ENCODE peak calls at places on chromosomes 2 and 18, in nine cellular contexts. C, N, R, Q, U, E, X, F and O are unnamed samples.

GRCh38 chr2:867296-867695 is 83.4 kb upstream of the SNTG2 start:
- DNase-seq in C (no peak), N (no peak), R (no peak), Q (no peak), U (no peak), E (no peak), X (peak), F (no peak), O (no peak)

GRCh38 chr18:14959550-14959949 is 211.6 kb downstream of the ANKRD30B start:
- DNase-seq in C (no peak), N (no peak), R (no peak), Q (peak), U (no peak), E (no peak), X (no peak), F (no peak), O (no peak)

GRCh38 chr2:105243961-105244360 is 2.4 kb downstream of the GPR45 start:
- DNase-seq in C (no peak), N (no peak), R (no peak), Q (no peak), U (no peak), E (no peak), X (peak), F (no peak), O (no peak)

GRCh38 chr18:63399300-63399699 is 23.0 kb downstream of the VPS4B start:
- DNase-seq in C (no peak), N (no peak), R (no peak), Q (no peak), U (no peak), E (no peak), X (no peak), F (no peak), O (no peak)

GRCh38 chr2:32011566-32011960 is 755 bp upstream of the MEMO1 start:
- DNase-seq in C (no peak), N (no peak), R (no peak), Q (no peak), U (no peak), E (no peak), X (no peak), F (no peak), O (no peak)

GRCh38 chr2:19901201-19901457 is 654 bp downstream of the TTC32 start:
- DNase-seq in C (no peak), N (no peak), R (no peak), Q (no peak), U (no peak), E (no peak), X (no peak), F (peak), O (no peak)

GRCh38 chr2:231469568-231469920 is 5.3 kb upstream of the NCL start:
- DNase-seq in C (no peak), N (no peak), R (no peak), Q (no peak), U (no peak), E (no peak), X (no peak), F (no peak), O (no peak)

GRCh38 chr2:144331652-144332355 is 188.1 kb downstream of the ZEB2 start:
- DNase-seq in C (no peak), N (peak), R (no peak), Q (no peak), U (no peak), E (peak), X (no peak), F (no peak), O (no peak)

GRCh38 chr2:88735853-88736252 is 44.4 kb downstream of the RPIA start:
- DNase-seq in C (no peak), N (no peak), R (no peak), Q (no peak), U (no peak), E (no peak), X (no peak), F (peak), O (no peak)

GRCh38 chr2:127508621-127509034 is 17.7 kb downstream of the IWS1 start:
- DNase-seq in C (peak), N (no peak), R (peak), Q (no peak), U (no peak), E (peak), X (no peak), F (peak), O (peak)

GRCh38 chr2:96139181-96139758 is 968 bp upstream of the ASTL start:
- DNase-seq in C (no peak), N (no peak), R (no peak), Q (no peak), U (no peak), E (no peak), X (no peak), F (no peak), O (no peak)

GRCh38 chr2:90221300-90221651 is 1529.8 kb downstream of the RPIA start:
- DNase-seq in C (no peak), N (no peak), R (no peak), Q (no peak), U (no peak), E (no peak), X (no peak), F (no peak), O (no peak)

GRCh38 chr18:49725809-49726514 is 87.4 kb downstream of the ACAA2 start:
- DNase-seq in C (no peak), N (no peak), R (peak), Q (peak), U (no peak), E (peak), X (peak), F (peak), O (peak)

GRCh38 chr2:217431577-217432269 is 571.1 kb downstream of the TNS1 start:
- DNase-seq in C (no peak), N (no peak), R (no peak), Q (no peak), U (no peak), E (no peak), X (no peak), F (no peak), O (no peak)

GRCh38 chr2:108304975-108305374 is 16.3 kb downstream of the SULT1C2 start:
- DNase-seq in C (no peak), N (peak), R (no peak), Q (no peak), U (no peak), E (no peak), X (no peak), F (no peak), O (no peak)

GRCh38 chr2:26245231-26245732 is 543 bp downstream of the HADHB start:
- DNase-seq in C (no peak), N (peak), R (peak), Q (no peak), U (peak), E (peak), X (peak), F (peak), O (no peak)

GRCh38 chr18:46431522-46432171 is 225.4 kb downstream of the LOXHD1 start:
- DNase-seq in C (no peak), N (no peak), R (no peak), Q (peak), U (no peak), E (no peak), X (no peak), F (no peak), O (no peak)

GRCh38 chr2:98027535-98027934 is 31.8 kb upstream of the TMEM131 start:
- DNase-seq in C (no peak), N (peak), R (no peak), Q (no peak), U (no peak), E (no peak), X (no peak), F (no peak), O (no peak)

GRCh38 chr2:226135861-226136548 is 663.6 kb downstream of the IRS1 start:
- DNase-seq in C (no peak), N (no peak), R (no peak), Q (no peak), U (no peak), E (no peak), X (no peak), F (no peak), O (no peak)

GRCh38 chr18:37395631-37396030 is 170.0 kb downstream of the CELF4 start:
- DNase-seq in C (no peak), N (no peak), R (no peak), Q (no peak), U (no peak), E (no peak), X (no peak), F (no peak), O (no peak)

GRCh38 chr2:173943139-173943538 is 22.0 kb downstream of the SP3 start:
- DNase-seq in C (no peak), N (no peak), R (no peak), Q (no peak), U (no peak), E (no peak), X (no peak), F (no peak), O (no peak)

GRCh38 chr2:226215902-226216503 is 583.6 kb downstream of the IRS1 start:
- DNase-seq in C (no peak), N (peak), R (peak), Q (no peak), U (peak), E (peak), X (peak), F (peak), O (peak)

GRCh38 chr2:54143780-54144179 is 28.4 kb downstream of the ACYP2 start:
- DNase-seq in C (no peak), N (no peak), R (no peak), Q (no peak), U (no peak), E (no peak), X (no peak), F (no peak), O (no peak)

GRCh38 chr18:70280007-70280925 is 8.6 kb upstream of the SOCS6 start:
- DNase-seq in C (no peak), N (no peak), R (no peak), Q (no peak), U (no peak), E (no peak), X (no peak), F (peak), O (no peak)

GRCh38 chr18:32442575-32442974 is 28.1 kb downstream of the GAREM1 start:
- DNase-seq in C (no peak), N (no peak), R (no peak), Q (no peak), U (no peak), E (no peak), X (no peak), F (no peak), O (no peak)

GRCh38 chr2:156470975-156471583 is 34.9 kb downstream of the GPD2 start:
- DNase-seq in C (no peak), N (no peak), R (no peak), Q (no peak), U (no peak), E (no peak), X (no peak), F (no peak), O (no peak)

GRCh38 chr2:239927424-239927981 is 97.6 kb downstream of the NDUFA10 start:
- DNase-seq in C (no peak), N (no peak), R (peak), Q (no peak), U (peak), E (peak), X (peak), F (peak), O (peak)

GRCh38 chr2:99881901-99882591 is 260.3 kb downstream of the AFF3 start:
- DNase-seq in C (peak), N (no peak), R (peak), Q (no peak), U (no peak), E (peak), X (no peak), F (peak), O (no peak)

GRCh38 chr18:48004577-48004976 is 74.1 kb upstream of the SMAD2 start:
- DNase-seq in C (no peak), N (no peak), R (no peak), Q (no peak), U (no peak), E (no peak), X (no peak), F (no peak), O (no peak)

GRCh38 chr2:35410431-35411061 is 945.0 kb upstream of the CRIM1 start:
- DNase-seq in C (no peak), N (peak), R (peak), Q (no peak), U (no peak), E (peak), X (peak), F (peak), O (no peak)

GRCh38 chr2:23524261-23524706 is 139.3 kb downstream of the KLHL29 start:
- DNase-seq in C (no peak), N (no peak), R (peak), Q (no peak), U (no peak), E (peak), X (no peak), F (peak), O (peak)

GRCh38 chr2:121244616-121245015 is 40.4 kb downstream of the TFCP2L1 start:
- DNase-seq in C (no peak), N (no peak), R (no peak), Q (no peak), U (no peak), E (no peak), X (no peak), F (no peak), O (no peak)

GRCh38 chr2:241929551-241930490 is 60.3 kb downstream of the RTP5 start:
- DNase-seq in C (no peak), N (no peak), R (no peak), Q (no peak), U (no peak), E (no peak), X (peak), F (no peak), O (no peak)

GRCh38 chr18:74493689-74494088 is 2.5 kb upstream of the CNDP2 start:
- DNase-seq in C (no peak), N (peak), R (no peak), Q (peak), U (peak), E (peak), X (peak), F (peak), O (no peak)

GRCh38 chr2:67311536-67311935 is 85.6 kb upstream of the ETAA1 start:
- DNase-seq in C (no peak), N (no peak), R (no peak), Q (no peak), U (no peak), E (no peak), X (no peak), F (peak), O (no peak)